ENCODE peak calls at places on chromosomes 16 and 17, in five cellular contexts. D is uterus, P is IMR-90, U is transverse colon, S is endothelial cell of umbilical vein. V is an unnamed sample. For H3K4me1, the result is how much of the 10 kb centered on the place peaks cover.

GRCh38 chr17:40580140-40580539 is 14.9 kb upstream of the CCR7 start:
- DNase-seq in U (no peak), S (no peak), P (no peak), D (no peak), V (no peak)

GRCh38 chr17:78960945-78961344 is 18.8 kb downstream of the LGALS3BP start:
- DNase-seq in S (no peak), U (peak), D (no peak), P (no peak), V (no peak)

GRCh38 chr17:80318166-80318565 is 57.5 kb downstream of the RNF213 start:
- DNase-seq in P (no peak), D (no peak), S (no peak), U (no peak), V (no peak)

GRCh38 chr17:4631836-4632582 is 9.5 kb downstream of the ALOX15 start:
- DNase-seq in U (no peak), P (peak), D (no peak), S (no peak), V (no peak)

GRCh38 chr17:78272914-78273258 is 41.5 kb downstream of the TMEM235 start:
- DNase-seq in P (no peak), D (no peak), U (no peak), S (no peak), V (no peak)

GRCh38 chr17:63133489-63133888 is 167.5 kb downstream of the TANC2 start:
- DNase-seq in S (no peak), P (no peak), D (no peak), U (no peak), V (no peak)

GRCh38 chr16:81632392-81633146 is 146.5 kb upstream of the PLCG2 start:
- DNase-seq in P (peak), S (peak), U (peak), D (no peak), V (peak)

GRCh38 chr17:18379246-18380146 is 1.9 kb downstream of the EVPLL start:
- DNase-seq in U (peak), D (no peak), P (no peak), S (no peak), V (no peak)

GRCh38 chr16:54939537-54940278 is 9.0 kb downstream of the IRX5 start:
- DNase-seq in D (no peak), U (no peak), S (no peak), P (no peak), V (no peak)

GRCh38 chr17:41943492-41943891 is 13.1 kb downstream of the ODAD4 start:
- DNase-seq in U (no peak), S (no peak), D (no peak), P (no peak), V (no peak)

GRCh38 chr17:60960398-60961065 is 282.9 kb downstream of the BCAS3 start:
- DNase-seq in D (no peak), P (no peak), S (no peak), U (no peak), V (no peak)

GRCh38 chr16:54584121-54584520 is 297.5 kb upstream of the IRX3 start:
- DNase-seq in P (no peak), U (no peak), S (no peak), D (no peak), V (no peak)

GRCh38 chr17:80220709-80221215 is 535 bp downstream of the SLC26A11 start:
- DNase-seq in D (peak), S (peak), P (no peak), U (peak), V (peak)

GRCh38 chr16:88434746-88435145 is 18.3 kb upstream of the ZFPM1 start:
- DNase-seq in S (no peak), D (no peak), P (no peak), U (no peak), V (no peak)

GRCh38 chr16:57984443-57985203 is 13.7 kb upstream of the CNGB1 start:
- DNase-seq in D (peak), S (peak), U (peak), P (peak), V (peak)

GRCh38 chr17:43025766-43026537 is 921 bp downstream of the RND2 start:
- DNase-seq in U (no peak), D (no peak), S (no peak), P (no peak), V (no peak)

GRCh38 chr17:43025290-43025657 is 243 bp downstream of the RND2 start:
- DNase-seq in S (no peak), U (no peak), P (no peak), D (no peak), V (no peak)

GRCh38 chr17:43027091-43028032 is 2.3 kb downstream of the RND2 start:
- DNase-seq in U (no peak), D (no peak), P (no peak), S (no peak), V (no peak)

GRCh38 chr17:43026610-43027009 is 1.6 kb downstream of the RND2 start:
- DNase-seq in U (no peak), D (no peak), P (no peak), S (no peak), V (no peak)

DNA sequence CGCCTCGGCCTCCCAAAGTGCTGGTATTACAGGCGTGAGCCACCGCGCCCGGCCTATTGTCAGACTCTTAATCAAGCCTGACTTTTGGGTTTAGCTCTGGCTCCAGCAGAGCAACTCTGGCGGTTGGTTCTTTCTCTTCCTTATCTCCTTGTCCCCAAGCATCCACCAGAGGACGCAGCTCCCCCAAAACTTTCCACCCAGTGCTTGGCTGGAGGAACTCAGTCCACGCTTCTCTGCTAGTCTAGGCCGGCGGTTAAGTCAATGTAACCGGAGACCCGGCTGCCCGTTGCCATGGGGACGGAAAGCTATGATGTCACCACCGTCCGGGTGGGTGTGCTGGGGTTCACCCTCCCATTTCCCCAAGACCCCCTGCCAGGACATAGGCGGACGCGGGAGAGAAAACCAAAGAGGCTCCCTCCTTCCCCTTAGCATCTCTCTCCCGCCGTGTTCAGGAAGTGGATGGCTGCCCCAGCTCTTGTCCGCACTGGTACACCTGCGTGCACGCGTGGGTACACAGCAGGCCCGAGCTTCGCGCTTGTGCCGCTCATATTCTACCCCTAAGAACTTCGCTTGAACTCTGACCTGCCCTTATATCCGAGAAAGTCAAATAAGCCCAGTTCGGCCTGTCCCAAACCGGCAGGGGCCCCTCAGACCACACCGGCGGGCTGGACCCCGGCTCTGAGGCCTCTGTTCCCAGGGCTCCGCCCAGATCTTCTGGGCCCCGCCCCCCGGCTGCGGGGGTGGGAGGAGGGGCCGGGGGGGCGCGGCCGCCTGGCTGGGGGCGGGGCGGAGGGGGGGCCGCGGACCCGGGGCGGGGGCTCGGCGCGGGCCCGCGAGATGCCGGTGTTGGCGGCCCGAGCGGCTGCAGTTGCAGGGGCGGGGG is at the start of gene RND2:
- DNase-seq in S (peak), D (peak), P (peak), U (peak), V (peak)
- TF ChIP-seq POLR2A in S (no peak), D (peak), P (peak), U (peak), V (no peak)

DNA sequence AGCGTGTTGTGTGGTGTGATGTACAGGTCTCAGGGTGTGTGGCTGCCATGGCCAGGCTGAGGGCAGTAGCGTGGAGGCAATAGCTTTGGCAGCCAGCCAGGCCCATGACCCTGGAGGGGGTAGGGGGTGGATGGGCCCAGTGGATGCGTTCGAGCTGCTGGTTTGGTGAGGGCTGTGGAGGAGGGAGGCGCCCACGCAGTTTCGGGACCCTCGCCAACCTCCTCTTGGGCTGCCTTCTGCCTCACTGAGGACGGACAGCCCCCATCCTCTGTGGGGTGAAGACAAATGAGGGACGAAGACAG is 238.6 kb upstream of the GSE1 start:
- DNase-seq in D (no peak), P (no peak), U (no peak), S (no peak), V (no peak)
- H3K4me1 ChIP-seq in D (under half), P (under half), U (half or more), S (under half), V (half or more)

GRCh38 chr16:27579086-27579980 is 29.4 kb downstream of the KATNIP start:
- DNase-seq in P (peak), S (no peak), U (no peak), D (no peak), V (no peak)
- H3K27ac ChIP-seq in P (peak), S (peak), U (no peak), D (peak), V (no peak)

GRCh38 chr17:7014995-7015586 is 2.7 kb downstream of the RNASEK start:
- DNase-seq in U (peak), D (no peak), S (no peak), P (peak), V (no peak)
- TF ChIP-seq POLR2A in U (no peak), D (peak), S (peak), P (peak), V (peak)

GRCh38 chr17:43019418-43019817 is 2.8 kb downstream of the VAT1 start:
- DNase-seq in U (peak), P (no peak), D (no peak), S (no peak), V (peak)
- H3K4me1 ChIP-seq in U (under half), P (under half), D (under half), S (under half), V (under half)

GRCh38 chr17:82623707-82624106 is 24.5 kb downstream of the WDR45B start:
- DNase-seq in P (no peak), S (no peak), U (no peak), D (no peak), V (no peak)
- H3K27ac ChIP-seq in P (no peak), S (no peak), U (no peak), D (no peak), V (no peak)

GRCh38 chr16:30949655-30950515 is 1.0 kb downstream of the ORAI3 start:
- DNase-seq in P (peak), U (peak), D (peak), S (peak), V (peak)
- TF ChIP-seq POLR2A in P (peak), U (peak), D (no peak), S (peak), V (no peak)

GRCh38 chr17:55729484-55729883 is 6.8 kb upstream of the TMEM100 start:
- DNase-seq in U (no peak), S (no peak), D (no peak), P (no peak), V (no peak)

GRCh38 chr17:55731586-55732250 is 9.1 kb upstream of the TMEM100 start:
- DNase-seq in D (peak), P (peak), U (peak), S (no peak), V (peak)

GRCh38 chr17:55728833-55729232 is 6.2 kb upstream of the TMEM100 start:
- DNase-seq in U (no peak), S (no peak), P (no peak), D (no peak), V (no peak)

GRCh38 chr17:55730380-55730779 is 7.7 kb upstream of the TMEM100 start:
- DNase-seq in U (no peak), D (no peak), S (no peak), P (no peak), V (no peak)

DNA sequence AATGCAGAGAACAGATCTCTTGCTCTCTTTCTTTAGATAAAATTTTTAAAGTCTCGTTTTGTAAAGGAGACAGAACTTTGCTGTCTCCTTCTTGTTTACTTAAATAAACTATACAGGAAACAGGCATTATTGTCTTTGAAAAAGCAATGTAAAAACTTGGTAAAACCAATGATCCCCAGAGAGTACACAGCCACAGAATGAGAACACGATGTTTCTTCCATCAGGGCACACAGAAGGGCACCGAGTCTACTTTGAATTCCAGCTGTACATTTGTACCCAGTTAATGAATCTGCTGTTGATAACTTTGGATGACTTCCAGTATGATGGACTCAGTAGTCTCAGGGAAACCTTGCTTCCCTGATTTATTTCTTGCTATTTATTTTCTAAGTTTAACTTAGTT is 8.1 kb upstream of the TMEM100 start:
- DNase-seq in P (no peak), U (no peak), S (peak), D (no peak), V (no peak)
- H3K4me1 ChIP-seq in P (under half), U (under half), S (under half), D (under half), V (under half)

GRCh38 chr17:76479515-76480048 is 12.2 kb downstream of the AANAT start:
- DNase-seq in U (no peak), S (no peak), D (no peak), P (no peak), V (no peak)
- H3K27ac ChIP-seq in U (no peak), S (no peak), D (no peak), P (no peak), V (no peak)